ENCODE peak calls at places on chromosome 21, in six cellular contexts. N is NCI-H748 treated with DMSO at 0.1 percent for 48 hours, Z is left ventricle myocardium superior, V is body of pancreas, F is posterior cingulate gyrus, J is uterus. T is an unnamed sample.

GRCh38 chr21:42737969-42738590 is 84.7 kb downstream of the PDE9A start:
- DNase-seq in V (peak), J (peak), F (no peak), Z (peak), N (no peak), T (no peak)

GRCh38 chr21:31752352-31752751 is 20.4 kb upstream of the SCAF4 start:
- DNase-seq in Z (no peak), V (no peak), J (no peak), F (no peak), N (no peak), T (no peak)

GRCh38 chr21:14750041-14750440 is 203.9 kb upstream of the SAMSN1 start:
- DNase-seq in V (no peak), N (no peak), Z (no peak), J (no peak), F (no peak), T (no peak)

GRCh38 chr21:33421713-33422393 is 18.6 kb downstream of the IFNGR2 start:
- DNase-seq in V (no peak), N (no peak), J (no peak), F (no peak), Z (no peak), T (no peak)

GRCh38 chr21:43609501-43610340 is 49.6 kb downstream of the HSF2BP start:
- DNase-seq in Z (no peak), V (peak), J (no peak), F (no peak), N (peak), T (peak)

GRCh38 chr21:46322351-46323226 is 1.1 kb downstream of the C21orf58 start:
- DNase-seq in Z (no peak), F (no peak), V (no peak), N (peak), J (no peak), T (no peak)

GRCh38 chr21:42108554-42108885 is 37.4 kb downstream of the UMODL1 start:
- DNase-seq in F (no peak), J (no peak), Z (no peak), N (no peak), V (no peak), T (no peak)

GRCh38 chr21:26804895-26805609 is 40.2 kb downstream of the ADAMTS1 start:
- DNase-seq in J (no peak), V (no peak), F (no peak), Z (no peak), N (no peak), T (no peak)

GRCh38 chr21:35256468-35256988 is 207.4 kb upstream of the RUNX1 start:
- DNase-seq in Z (peak), V (peak), F (peak), J (peak), N (peak), T (no peak)

GRCh38 chr21:29436143-29436542 is 137.4 kb downstream of the BACH1 start:
- DNase-seq in J (no peak), N (no peak), Z (peak), V (no peak), F (no peak), T (no peak)

GRCh38 chr21:43778469-43779335 is 2.6 kb upstream of the CSTB start:
- DNase-seq in F (no peak), V (no peak), N (no peak), J (no peak), Z (no peak), T (no peak)

GRCh38 chr21:42191978-42192595 is 26.9 kb upstream of the ABCG1 start:
- DNase-seq in Z (no peak), V (no peak), J (no peak), N (no peak), F (no peak), T (no peak)

GRCh38 chr21:43667191-43667904 is 8.0 kb downstream of the RRP1B start:
- DNase-seq in F (no peak), V (no peak), N (no peak), Z (no peak), J (no peak), T (no peak)

GRCh38 chr21:37071561-37072238 is 1.2 kb downstream of the PIGP start:
- DNase-seq in F (peak), J (peak), Z (peak), N (peak), V (peak), T (peak)

GRCh38 chr21:29155118-29155932 is 24.9 kb downstream of the MAP3K7CL start:
- DNase-seq in F (peak), Z (peak), N (no peak), V (peak), J (peak), T (no peak)

T was measured in NCI-H2227 treated with DMSO at 0.1 percent for 48 hours.